ENCODE peak calls at places on chromosomes 6 and 20, in eight cellular contexts. One of them, this sample, is unnamed.

GRCh38 chr6:109326346-109326745 is 55.9 kb downstream of the CD164 start:
- DNase-seq in GM23338: no peak
- DNase-seq in HCT116: no peak
- DNase-seq in GM12878: no peak
- DNase-seq in K562: no peak
- DNase-seq in H1: no peak
- DNase-seq in SK-N-SH: no peak
- DNase-seq in HepG2: no peak
- DNase-seq in this sample: no peak

GRCh38 chr20:12058201-12058600 is 140.5 kb downstream of the BTBD3 start:
- DNase-seq in GM23338: no peak
- DNase-seq in HCT116: no peak
- DNase-seq in GM12878: no peak
- DNase-seq in K562: no peak
- DNase-seq in H1: no peak
- DNase-seq in SK-N-SH: no peak
- DNase-seq in HepG2: no peak
- DNase-seq in this sample: no peak

GRCh38 chr6:13146429-13146828 is 181.9 kb downstream of the TBC1D7 start:
- DNase-seq in GM23338: no peak
- DNase-seq in HCT116: no peak
- DNase-seq in GM12878: no peak
- DNase-seq in K562: no peak
- DNase-seq in H1: no peak
- DNase-seq in SK-N-SH: no peak
- DNase-seq in HepG2: no peak
- DNase-seq in this sample: no peak

GRCh38 chr20:35091808-35092523 is 641 bp downstream of the TRPC4AP start:
- DNase-seq in GM23338: no peak
- DNase-seq in HCT116: no peak
- DNase-seq in GM12878: no peak
- DNase-seq in K562: no peak
- DNase-seq in H1: no peak
- DNase-seq in SK-N-SH: peak
- DNase-seq in HepG2: peak
- DNase-seq in this sample: peak

GRCh38 chr6:88728756-88729155 is 234.7 kb downstream of the RNGTT start:
- DNase-seq in GM23338: peak
- DNase-seq in HCT116: no peak
- DNase-seq in GM12878: no peak
- DNase-seq in K562: no peak
- DNase-seq in H1: peak
- DNase-seq in SK-N-SH: no peak
- DNase-seq in HepG2: no peak
- DNase-seq in this sample: no peak

GRCh38 chr20:56634735-56635422 is 5.8 kb downstream of the TFAP2C start:
- DNase-seq in GM23338: peak
- DNase-seq in HCT116: no peak
- DNase-seq in GM12878: no peak
- DNase-seq in K562: no peak
- DNase-seq in H1: no peak
- DNase-seq in SK-N-SH: no peak
- DNase-seq in HepG2: no peak
- DNase-seq in this sample: no peak

GRCh38 chr6:141413196-141413595 is 719.5 kb upstream of the GJE1 start:
- DNase-seq in GM23338: no peak
- DNase-seq in HCT116: no peak
- DNase-seq in GM12878: no peak
- DNase-seq in K562: no peak
- DNase-seq in H1: no peak
- DNase-seq in SK-N-SH: no peak
- DNase-seq in HepG2: no peak
- DNase-seq in this sample: no peak

GRCh38 chr20:401682-402495 is 6.2 kb upstream of the RBCK1 start:
- DNase-seq in GM23338: no peak
- DNase-seq in HCT116: peak
- DNase-seq in GM12878: no peak
- DNase-seq in K562: no peak
- DNase-seq in H1: no peak
- DNase-seq in SK-N-SH: no peak
- DNase-seq in HepG2: peak
- DNase-seq in this sample: no peak

GRCh38 chr6:142485256-142485655 is 183.4 kb downstream of the ADGRG6 start:
- DNase-seq in GM23338: no peak
- DNase-seq in HCT116: no peak
- DNase-seq in GM12878: no peak
- DNase-seq in K562: no peak
- DNase-seq in H1: no peak
- DNase-seq in SK-N-SH: no peak
- DNase-seq in HepG2: no peak
- DNase-seq in this sample: no peak

GRCh38 chr20:62289898-62290297 is 12.9 kb upstream of the ADRM1 start:
- DNase-seq in GM23338: no peak
- DNase-seq in HCT116: no peak
- DNase-seq in GM12878: no peak
- DNase-seq in K562: no peak
- DNase-seq in H1: no peak
- DNase-seq in SK-N-SH: no peak
- DNase-seq in HepG2: no peak
- DNase-seq in this sample: no peak

GRCh38 chr6:1608976-1609661 is 596 bp upstream of the FOXC1 start:
- DNase-seq in GM23338: peak
- DNase-seq in HCT116: no peak
- DNase-seq in GM12878: no peak
- DNase-seq in K562: no peak
- DNase-seq in H1: no peak
- DNase-seq in SK-N-SH: peak
- DNase-seq in HepG2: no peak
- DNase-seq in this sample: peak

GRCh38 chr20:36112112-36112511 is 42.4 kb upstream of the EPB41L1 start:
- DNase-seq in GM23338: no peak
- DNase-seq in HCT116: no peak
- DNase-seq in GM12878: no peak
- DNase-seq in K562: no peak
- DNase-seq in H1: no peak
- DNase-seq in SK-N-SH: no peak
- DNase-seq in HepG2: no peak
- DNase-seq in this sample: no peak

GRCh38 chr6:158174514-158174913 is 6.4 kb downstream of the GTF2H5 start:
- DNase-seq in GM23338: no peak
- DNase-seq in HCT116: no peak
- DNase-seq in GM12878: no peak
- DNase-seq in K562: no peak
- DNase-seq in H1: no peak
- DNase-seq in SK-N-SH: peak
- DNase-seq in HepG2: no peak
- DNase-seq in this sample: peak

GRCh38 chr6:130524552-130524951 is 158.7 kb downstream of the TMEM200A start:
- DNase-seq in GM23338: peak
- DNase-seq in HCT116: no peak
- DNase-seq in GM12878: no peak
- DNase-seq in K562: no peak
- DNase-seq in H1: no peak
- DNase-seq in SK-N-SH: no peak
- DNase-seq in HepG2: no peak
- DNase-seq in this sample: no peak

GRCh38 chr6:163229050-163229449 is 185.5 kb upstream of the QKI start:
- DNase-seq in GM23338: no peak
- DNase-seq in HCT116: no peak
- DNase-seq in GM12878: no peak
- DNase-seq in K562: no peak
- DNase-seq in H1: no peak
- DNase-seq in SK-N-SH: no peak
- DNase-seq in HepG2: no peak
- DNase-seq in this sample: no peak

GRCh38 chr20:61263084-61263695 is 11.1 kb downstream of the CDH4 start:
- DNase-seq in GM23338: peak
- DNase-seq in HCT116: no peak
- DNase-seq in GM12878: no peak
- DNase-seq in K562: peak
- DNase-seq in H1: no peak
- DNase-seq in SK-N-SH: peak
- DNase-seq in HepG2: no peak
- DNase-seq in this sample: no peak

GRCh38 chr20:24956001-24956761 is 7.1 kb downstream of the CST7 start:
- DNase-seq in GM23338: no peak
- DNase-seq in HCT116: no peak
- DNase-seq in GM12878: no peak
- DNase-seq in K562: no peak
- DNase-seq in H1: no peak
- DNase-seq in SK-N-SH: no peak
- DNase-seq in HepG2: no peak
- DNase-seq in this sample: no peak
- TF ChIP-seq POLR2AphosphoS5 in GM23338: no peak
- TF ChIP-seq POLR2AphosphoS5 in HCT116: no peak
- TF ChIP-seq POLR2AphosphoS5 in GM12878: no peak
- TF ChIP-seq POLR2AphosphoS5 in K562: no peak
- TF ChIP-seq POLR2AphosphoS5 in H1: no peak
- TF ChIP-seq POLR2AphosphoS5 in SK-N-SH: no peak
- TF ChIP-seq POLR2AphosphoS5 in HepG2: no peak
- TF ChIP-seq POLR2AphosphoS5 in this sample: no peak

GRCh38 chr6:121959501-121959900 is 440.0 kb upstream of the HSF2 start:
- DNase-seq in GM23338: no peak
- DNase-seq in HCT116: no peak
- DNase-seq in GM12878: no peak
- DNase-seq in K562: no peak
- DNase-seq in H1: no peak
- DNase-seq in SK-N-SH: no peak
- DNase-seq in HepG2: no peak
- DNase-seq in this sample: peak
- H2AFZ ChIP-seq in GM23338: no peak
- H2AFZ ChIP-seq in HCT116: peak
- H2AFZ ChIP-seq in GM12878: no peak
- H2AFZ ChIP-seq in K562: no peak
- H2AFZ ChIP-seq in H1: peak
- H2AFZ ChIP-seq in SK-N-SH: peak
- H2AFZ ChIP-seq in HepG2: no peak
- H2AFZ ChIP-seq in this sample: peak

GRCh38 chr6:156601821-156602301 is 175.3 kb upstream of the ARID1B start:
- DNase-seq in GM23338: no peak
- DNase-seq in HCT116: no peak
- DNase-seq in GM12878: no peak
- DNase-seq in K562: no peak
- DNase-seq in H1: no peak
- DNase-seq in SK-N-SH: no peak
- DNase-seq in HepG2: no peak
- DNase-seq in this sample: no peak

GRCh38 chr6:156599367-156599766 is 177.8 kb upstream of the ARID1B start:
- DNase-seq in GM23338: no peak
- DNase-seq in HCT116: no peak
- DNase-seq in GM12878: no peak
- DNase-seq in K562: no peak
- DNase-seq in H1: no peak
- DNase-seq in SK-N-SH: no peak
- DNase-seq in HepG2: no peak
- DNase-seq in this sample: no peak

GRCh38 chr6:156601156-156601820 is 175.9 kb upstream of the ARID1B start:
- DNase-seq in GM23338: no peak
- DNase-seq in HCT116: no peak
- DNase-seq in GM12878: no peak
- DNase-seq in K562: no peak
- DNase-seq in H1: no peak
- DNase-seq in SK-N-SH: no peak
- DNase-seq in HepG2: no peak
- DNase-seq in this sample: no peak

GRCh38 chr6:156600678-156601077 is 176.5 kb upstream of the ARID1B start:
- DNase-seq in GM23338: no peak
- DNase-seq in HCT116: no peak
- DNase-seq in GM12878: no peak
- DNase-seq in K562: no peak
- DNase-seq in H1: no peak
- DNase-seq in SK-N-SH: no peak
- DNase-seq in HepG2: no peak
- DNase-seq in this sample: no peak

DNA sequence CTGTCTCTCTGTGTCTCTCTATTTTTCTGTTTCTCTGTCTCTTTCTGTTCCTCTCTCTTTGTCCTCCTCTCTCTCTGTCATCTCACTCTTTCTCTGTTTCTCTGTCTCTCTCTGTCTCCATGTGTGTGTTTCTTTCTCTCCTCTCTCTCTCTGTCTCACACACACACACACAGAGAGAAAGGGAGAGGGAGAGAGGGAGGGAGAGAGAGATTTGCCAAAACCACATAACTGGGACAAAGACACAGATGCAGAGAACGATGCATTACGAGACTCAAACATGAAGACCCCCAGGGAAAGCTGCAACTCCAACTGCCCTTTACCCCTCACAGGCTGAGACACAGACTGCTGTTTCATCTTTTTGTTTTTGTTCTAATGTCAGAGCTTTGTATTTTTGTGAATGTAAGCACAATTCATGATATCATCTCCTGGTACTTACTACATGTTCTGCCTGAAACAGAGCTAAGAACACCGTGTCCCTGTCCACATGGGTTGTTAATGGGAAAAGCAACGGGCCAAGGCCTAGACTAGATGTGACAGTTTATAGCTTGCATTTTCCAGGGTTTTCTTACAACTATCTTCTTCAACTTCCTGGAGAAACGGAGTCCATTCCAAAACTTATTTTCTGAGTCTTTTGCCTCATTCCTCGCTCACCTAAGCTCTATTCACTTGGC is 177.1 kb upstream of the ARID1B start:
- DNase-seq in GM23338: no peak
- DNase-seq in HCT116: no peak
- DNase-seq in GM12878: no peak
- DNase-seq in K562: no peak
- DNase-seq in H1: no peak
- DNase-seq in SK-N-SH: no peak
- DNase-seq in HepG2: no peak
- DNase-seq in this sample: no peak
- TF ChIP-seq POLR2AphosphoS5 in GM23338: no peak
- TF ChIP-seq POLR2AphosphoS5 in HCT116: no peak
- TF ChIP-seq POLR2AphosphoS5 in GM12878: no peak
- TF ChIP-seq POLR2AphosphoS5 in K562: no peak
- TF ChIP-seq POLR2AphosphoS5 in H1: no peak
- TF ChIP-seq POLR2AphosphoS5 in SK-N-SH: no peak
- TF ChIP-seq POLR2AphosphoS5 in HepG2: no peak
- TF ChIP-seq POLR2AphosphoS5 in this sample: no peak

GRCh38 chr6:144007455-144007778 is 642 bp downstream of the PLAGL1 start:
- DNase-seq in GM23338: no peak
- DNase-seq in HCT116: no peak
- DNase-seq in GM12878: no peak
- DNase-seq in K562: no peak
- DNase-seq in H1: no peak
- DNase-seq in SK-N-SH: no peak
- DNase-seq in HepG2: no peak
- DNase-seq in this sample: no peak

GRCh38 chr6:144008501-144009245 is 614 bp upstream of the PLAGL1 start:
- DNase-seq in GM23338: peak
- DNase-seq in HCT116: no peak
- DNase-seq in GM12878: no peak
- DNase-seq in K562: no peak
- DNase-seq in H1: no peak
- DNase-seq in SK-N-SH: no peak
- DNase-seq in HepG2: no peak
- DNase-seq in this sample: no peak

GRCh38 chr6:144012534-144012933 is 4.5 kb upstream of the PLAGL1 start:
- DNase-seq in GM23338: no peak
- DNase-seq in HCT116: no peak
- DNase-seq in GM12878: no peak
- DNase-seq in K562: no peak
- DNase-seq in H1: no peak
- DNase-seq in SK-N-SH: no peak
- DNase-seq in HepG2: no peak
- DNase-seq in this sample: no peak

GRCh38 chr6:144007779-144008500 is at the start of gene PLAGL1:
- DNase-seq in GM23338: peak
- DNase-seq in HCT116: peak
- DNase-seq in GM12878: no peak
- DNase-seq in K562: peak
- DNase-seq in H1: no peak
- DNase-seq in SK-N-SH: peak
- DNase-seq in HepG2: peak
- DNase-seq in this sample: peak

GRCh38 chr6:144006731-144007454 is 1.2 kb downstream of the PLAGL1 start:
- DNase-seq in GM23338: peak
- DNase-seq in HCT116: peak
- DNase-seq in GM12878: no peak
- DNase-seq in K562: peak
- DNase-seq in H1: no peak
- DNase-seq in SK-N-SH: peak
- DNase-seq in HepG2: no peak
- DNase-seq in this sample: peak
- H2AFZ ChIP-seq in GM23338: no peak
- H2AFZ ChIP-seq in HCT116: no peak
- H2AFZ ChIP-seq in GM12878: no peak
- H2AFZ ChIP-seq in K562: peak
- H2AFZ ChIP-seq in H1: no peak
- H2AFZ ChIP-seq in SK-N-SH: peak
- H2AFZ ChIP-seq in HepG2: no peak
- H2AFZ ChIP-seq in this sample: peak